ENCODE peak calls at places on chromosomes 7 and 10, in nine cellular contexts. Y, C, Z, O, H, J, Q, P and D are unnamed samples.

GRCh38 chr10:80964955-80965614 is 427.4 kb downstream of the SH2D4B start:
- DNase-seq in O (no peak), P (no peak), C (no peak), J (no peak), H (no peak), Q (no peak), Y (no peak), Z (no peak), D (no peak)

GRCh38 chr7:21330462-21331178 is 97.3 kb upstream of the SP4 start:
- DNase-seq in H (no peak), Y (no peak), J (no peak), C (no peak), Q (no peak), Z (no peak), P (no peak), O (no peak), D (no peak)

GRCh38 chr7:881441-882234 is 5.3 kb downstream of the GET4 start:
- DNase-seq in C (no peak), H (no peak), O (no peak), J (peak; percentile 7), Y (no peak), Z (no peak), P (no peak), Q (no peak), D (no peak)

GRCh38 chr7:113232885-113233284 is 114.5 kb upstream of the SMIM30 start:
- DNase-seq in H (no peak), C (no peak), O (no peak), P (no peak), Q (no peak), J (no peak), Z (no peak), Y (no peak), D (no peak)

GRCh38 chr7:111872837-111873646 is 310.8 kb upstream of the IMMP2L start:
- DNase-seq in H (no peak), J (no peak), Y (no peak), P (no peak), C (no peak), O (no peak), Q (no peak), Z (no peak), D (no peak)

GRCh38 chr7:67551027-67551426 is 554.4 kb downstream of the TYW1 start:
- DNase-seq in Y (no peak), H (no peak), Z (no peak), O (no peak), P (no peak), C (no peak), J (peak; percentile 32), Q (no peak), D (no peak)

GRCh38 chr7:121872831-121873764 is at the start of gene PTPRZ1:
- DNase-seq in Z (no peak), O (peak; percentile 18), Q (peak; percentile 2), H (no peak), J (no peak), C (peak; percentile 25), Y (no peak), P (no peak), D (no peak)

GRCh38 chr10:62323751-62324150 is 50.4 kb upstream of the ZNF365 start:
- DNase-seq in Q (no peak), J (no peak), Z (peak; percentile 19), O (peak; percentile 4), Y (no peak), C (no peak), P (no peak), H (no peak), D (no peak)

GRCh38 chr7:38660427-38661099 is 29.4 kb upstream of the AMPH start:
- DNase-seq in C (no peak), Z (no peak), J (peak; percentile 27), O (peak; percentile 68), Y (peak; percentile 33), P (no peak), Q (peak; percentile 56), H (no peak), D (no peak)

GRCh38 chr7:21944616-21945373 is 904 bp downstream of the CDCA7L start:
- DNase-seq in O (no peak), Q (peak; percentile 5), C (peak; percentile 81), J (peak; percentile 38), H (peak; percentile 63), Z (no peak), P (peak; percentile 76), Y (no peak), D (no peak)

GRCh38 chr10:93393231-93393630 is 88.9 kb downstream of the MYOF start:
- DNase-seq in Q (no peak), O (no peak), P (no peak), Z (no peak), Y (no peak), J (no peak), C (no peak), H (no peak), D (no peak)

GRCh38 chr10:74491014-74491413 is 335.4 kb upstream of the KAT6B start:
- DNase-seq in Y (no peak), H (no peak), P (no peak), O (no peak), Q (no peak), Z (no peak), C (no peak), J (no peak), D (no peak)

GRCh38 chr10:5291501-5292195 is 73.1 kb upstream of the UCN3 start:
- DNase-seq in Z (peak; percentile 87), C (peak; percentile 27), P (peak; percentile 64), J (peak; percentile 58), O (peak; percentile 95), Y (peak; percentile 77), H (no peak), Q (peak; percentile 79), D (peak; percentile 55)

GRCh38 chr10:25561761-25562160 is 372.3 kb upstream of the MYO3A start:
- DNase-seq in O (no peak), Z (no peak), J (no peak), C (no peak), Y (no peak), Q (no peak), H (no peak), P (no peak), D (no peak)

GRCh38 chr10:25556457-25556856 is 377.6 kb upstream of the MYO3A start:
- DNase-seq in Z (no peak), J (no peak), P (no peak), O (peak; percentile 98), H (no peak), C (no peak), Q (peak; percentile 0), Y (no peak), D (peak; percentile 99)

GRCh38 chr10:25557136-25557535 is 376.9 kb upstream of the MYO3A start:
- DNase-seq in Q (no peak), C (no peak), Z (no peak), H (no peak), J (no peak), O (peak; percentile 50), P (no peak), Y (no peak), D (no peak)

GRCh38 chr10:25552283-25552919 is 377.6 kb downstream of the GPR158 start:
- DNase-seq in H (no peak), Y (no peak), C (no peak), O (no peak), Q (no peak), P (no peak), J (no peak), Z (no peak), D (no peak)

DNA sequence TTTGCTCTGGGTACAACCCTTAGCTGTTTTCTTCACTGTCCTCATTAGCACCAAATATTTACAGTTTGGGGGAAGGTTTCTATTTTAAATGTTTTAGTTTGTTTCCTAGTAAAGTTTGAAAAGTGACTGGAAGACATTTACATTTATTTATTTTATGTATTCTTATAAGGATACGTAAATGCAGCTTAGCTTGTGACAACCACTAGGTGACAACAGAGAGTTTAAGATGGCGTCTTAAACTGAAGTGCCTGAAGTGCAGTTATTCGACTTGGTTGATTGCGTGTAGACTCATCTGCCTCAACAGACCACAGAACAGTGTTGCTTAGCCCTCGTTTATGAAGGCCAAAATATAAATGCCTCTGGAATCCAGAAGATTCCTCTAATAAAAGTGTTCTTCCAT is 378.2 kb upstream of the MYO3A start:
- DNase-seq in H (no peak), J (no peak), O (no peak), Z (no peak), Y (no peak), Q (no peak), P (no peak), C (no peak), D (no peak)
- TF ChIP-seq CTCF in H (no peak), J (no peak), O (peak; percentile 5), Z (no peak), Y (no peak), Q (no peak), P (no peak), C (no peak), D (peak; percentile 29)

GRCh38 chr10:44628921-44629320 is 244.0 kb upstream of the CXCL12 start:
- DNase-seq in Y (peak; percentile 68), O (peak; percentile 97), H (no peak), C (no peak), P (no peak), Z (no peak), J (no peak), Q (peak; percentile 86), D (peak; percentile 23)

GRCh38 chr10:44627591-44628354 is 242.9 kb upstream of the CXCL12 start:
- DNase-seq in J (no peak), P (no peak), Q (peak; percentile 68), O (peak; percentile 95), Y (peak; percentile 38), Z (peak; percentile 83), C (no peak), H (no peak), D (no peak)
- TF ChIP-seq CTCF in J (no peak), P (no peak), Q (no peak), O (peak; percentile 23), Y (no peak), Z (peak; percentile 47), C (no peak), H (no peak), D (no peak)

DNA sequence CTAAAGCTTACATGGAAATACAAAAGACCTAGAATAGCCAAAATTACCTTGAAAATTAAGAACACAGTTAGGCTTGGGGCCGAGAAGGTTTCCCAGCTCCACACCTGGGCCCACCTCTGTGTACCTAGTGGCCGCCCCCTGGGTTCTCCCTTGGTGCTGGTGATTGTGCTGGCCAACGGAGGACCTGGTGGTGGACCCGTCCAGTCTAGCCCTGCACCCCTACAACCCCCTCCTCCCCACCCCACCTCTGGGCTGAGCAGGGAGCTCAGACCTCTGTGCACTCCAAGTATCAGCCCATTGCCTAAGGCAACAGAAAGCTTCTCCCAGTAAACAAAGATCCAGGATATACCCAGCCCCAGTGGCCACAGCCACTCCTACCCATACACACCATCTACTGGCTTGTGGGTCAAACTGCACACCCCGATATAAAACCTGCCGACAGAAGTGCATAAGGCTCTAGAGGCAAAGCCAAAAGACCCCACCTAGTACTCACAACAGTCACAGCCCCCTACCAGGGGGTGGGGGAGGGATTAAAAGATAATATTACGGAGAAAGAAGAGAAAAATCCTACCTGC is 105.0 kb upstream of the DIP2C start:
- DNase-seq in Z (no peak), C (peak; percentile 4), P (peak; percentile 38), O (no peak), H (no peak), J (no peak), Y (no peak), Q (peak; percentile 48), D (no peak)
- TF ChIP-seq CTCF in Z (peak; percentile 59), C (no peak), P (peak; percentile 52), O (peak; percentile 28), H (peak; percentile 38), J (peak; percentile 15), Y (peak; percentile 56), Q (peak; percentile 63), D (peak; percentile 60)

DNA sequence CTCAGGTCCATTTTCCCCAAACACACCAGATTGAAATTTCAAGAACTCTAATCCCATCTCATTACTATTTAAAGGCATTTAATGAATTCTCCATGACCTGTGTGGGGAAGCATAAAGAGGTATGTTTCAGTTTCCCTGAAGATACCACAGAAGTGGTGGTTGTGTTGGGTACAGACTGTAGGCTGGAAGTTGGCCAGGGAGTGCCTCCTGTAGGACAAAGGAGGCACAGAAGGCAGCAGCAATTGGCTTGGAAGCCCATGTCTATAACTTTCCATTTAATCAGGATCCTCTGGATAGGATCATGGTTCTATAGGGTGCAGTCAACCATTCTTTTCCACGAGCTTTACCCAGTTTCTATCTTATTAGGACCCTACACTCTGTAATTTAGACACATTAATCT is 8.6 kb upstream of the BET1 start:
- DNase-seq in C (no peak), H (no peak), Z (no peak), J (no peak), P (no peak), Q (no peak), O (no peak), Y (no peak), D (no peak)
- TF ChIP-seq CTCF in C (no peak), H (no peak), Z (no peak), J (no peak), P (no peak), Q (no peak), O (no peak), Y (no peak), D (peak; percentile 9)